ENCODE peak calls at places on chromosomes 6 and 20, in six cellular contexts. Y is sigmoid colon, K is GM12878, I is stomach, B is A549, G is ovary. Z is an unnamed sample.

GRCh38 chr6:110755411-110755834 is 59.8 kb downstream of the CDK19 start:
- DNase-seq in Y (no peak), K (no peak), I (no peak), B (no peak), G (no peak), Z (no peak)

GRCh38 chr20:6668546-6668945 is 98.9 kb upstream of the BMP2 start:
- DNase-seq in Y (no peak), K (no peak), I (no peak), B (no peak), G (no peak), Z (no peak)

GRCh38 chr6:41706876-41707564 is 28.4 kb downstream of the TFEB start:
- DNase-seq in Y (peak), K (no peak), I (no peak), B (no peak), G (peak), Z (no peak)

GRCh38 chr20:56748476-56749377 is 119.6 kb downstream of the TFAP2C start:
- DNase-seq in Y (no peak), K (no peak), I (no peak), B (no peak), G (no peak), Z (no peak)

GRCh38 chr6:136014454-136015421 is 163.2 kb downstream of the PDE7B start:
- DNase-seq in Y (no peak), K (no peak), I (no peak), B (peak), G (peak), Z (no peak)

GRCh38 chr20:22490287-22491187 is 93.8 kb downstream of the FOXA2 start:
- DNase-seq in Y (peak), K (no peak), I (peak), B (peak), G (no peak), Z (no peak)

GRCh38 chr20:11833825-11834224 is 83.9 kb upstream of the BTBD3 start:
- DNase-seq in Y (no peak), K (no peak), I (no peak), B (no peak), G (no peak), Z (no peak)

GRCh38 chr20:33578510-33578909 is 83.6 kb upstream of the C20orf144 start:
- DNase-seq in Y (no peak), K (no peak), I (no peak), B (no peak), G (no peak), Z (no peak)

GRCh38 chr20:19995220-19995863 is 21.8 kb upstream of the NAA20 start:
- DNase-seq in Y (no peak), K (no peak), I (no peak), B (peak), G (peak), Z (no peak)

GRCh38 chr6:100538086-100538485 is 73.4 kb upstream of the SIM1 start:
- DNase-seq in Y (no peak), K (no peak), I (no peak), B (no peak), G (no peak), Z (no peak)

GRCh38 chr6:165404703-165405102 is 95.3 kb upstream of the C6orf118 start:
- DNase-seq in Y (no peak), K (no peak), I (no peak), B (no peak), G (no peak), Z (no peak)

GRCh38 chr20:32626859-32627636 is 41.9 kb upstream of the NOL4L start:
- DNase-seq in Y (no peak), K (no peak), I (peak), B (no peak), G (no peak), Z (no peak)

GRCh38 chr6:35601331-35602132 is 87.2 kb downstream of the FKBP5 start:
- DNase-seq in Y (peak), K (no peak), I (peak), B (peak), G (peak), Z (no peak)

GRCh38 chr20:49586967-49587587 is 19.1 kb upstream of the PTGIS start:
- DNase-seq in Y (no peak), K (no peak), I (no peak), B (no peak), G (no peak), Z (no peak)

GRCh38 chr20:59005523-59006166 is 1.4 kb downstream of the CTSZ start:
- DNase-seq in Y (peak), K (no peak), I (no peak), B (no peak), G (no peak), Z (no peak)

GRCh38 chr6:135087803-135088202 is 33.2 kb upstream of the HBS1L start:
- DNase-seq in Y (no peak), K (no peak), I (no peak), B (no peak), G (no peak), Z (no peak)

GRCh38 chr20:7704021-7704420 is 236.2 kb downstream of the HAO1 start:
- DNase-seq in Y (no peak), K (no peak), I (no peak), B (no peak), G (no peak), Z (no peak)

GRCh38 chr20:63471719-63472158 is 716 bp downstream of the KCNQ2 start:
- DNase-seq in Y (no peak), K (no peak), I (no peak), B (no peak), G (no peak), Z (no peak)

GRCh38 chr6:139732451-139732850 is 358.0 kb upstream of the CITED2 start:
- DNase-seq in Y (peak), K (no peak), I (no peak), B (no peak), G (peak), Z (no peak)

GRCh38 chr6:169158182-169158573 is 95.5 kb downstream of the THBS2 start:
- DNase-seq in Y (peak), K (no peak), I (no peak), B (no peak), G (peak), Z (no peak)

GRCh38 chr20:10922941-10923340 is 249.1 kb upstream of the JAG1 start:
- DNase-seq in Y (no peak), K (no peak), I (no peak), B (no peak), G (no peak), Z (no peak)

GRCh38 chr6:106182455-106182854 is 96.3 kb downstream of the PRDM1 start:
- DNase-seq in Y (no peak), K (peak), I (no peak), B (no peak), G (no peak), Z (no peak)

GRCh38 chr20:1626528-1627192 is 6.9 kb upstream of the SIRPB1 start:
- DNase-seq in Y (no peak), K (no peak), I (no peak), B (no peak), G (no peak), Z (no peak)

GRCh38 chr20:14431568-14431967 is 94.2 kb upstream of the FLRT3 start:
- DNase-seq in Y (no peak), K (no peak), I (no peak), B (no peak), G (no peak), Z (no peak)

GRCh38 chr20:36060676-36061075 is 92.3 kb downstream of the CNBD2 start:
- DNase-seq in Y (no peak), K (no peak), I (no peak), B (no peak), G (no peak), Z (no peak)

GRCh38 chr6:136846046-136846445 is 23.7 kb downstream of the PEX7 start:
- DNase-seq in Y (no peak), K (no peak), I (peak), B (peak), G (peak), Z (peak)

GRCh38 chr6:35370124-35370741 is 27.9 kb downstream of the PPARD start:
- DNase-seq in Y (peak), K (no peak), I (peak), B (peak), G (peak), Z (peak)

GRCh38 chr20:20566523-20566922 is 145.9 kb downstream of the RALGAPA2 start:
- DNase-seq in Y (no peak), K (no peak), I (no peak), B (no peak), G (no peak), Z (no peak)

GRCh38 chr20:47280228-47280627 is 76.3 kb downstream of the ZMYND8 start:
- DNase-seq in Y (peak), K (no peak), I (no peak), B (no peak), G (no peak), Z (no peak)

GRCh38 chr6:93104195-93104817 is 315.1 kb downstream of the EPHA7 start:
- DNase-seq in Y (no peak), K (no peak), I (no peak), B (no peak), G (no peak), Z (no peak)

GRCh38 chr6:41960026-41960425 is 18.4 kb upstream of the CCND3 start:
- DNase-seq in Y (no peak), K (no peak), I (no peak), B (no peak), G (no peak), Z (no peak)

DNA sequence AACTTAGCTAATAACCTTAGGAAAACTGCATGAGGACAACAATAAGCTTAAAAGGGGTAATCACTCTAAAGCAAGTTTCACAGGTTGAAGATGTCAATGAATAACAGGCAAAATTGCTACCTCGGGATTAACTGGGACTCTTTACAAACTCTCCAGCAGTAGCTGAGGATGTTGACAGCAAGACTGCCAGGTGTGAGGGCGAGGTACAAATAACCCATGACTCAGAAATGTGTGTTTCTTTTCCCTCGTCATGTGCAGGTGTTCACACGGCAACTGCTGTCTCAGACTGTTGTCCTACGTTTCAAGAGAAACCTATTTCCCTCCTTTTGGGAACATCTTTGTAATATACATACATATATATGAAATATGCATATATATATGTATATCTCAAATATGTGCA is 15.9 kb downstream of the BCAS1 start:
- DNase-seq in Y (no peak), K (no peak), I (no peak), B (no peak), G (no peak), Z (no peak)
- TF ChIP-seq POLR2A in Y (no peak), K (no peak), I (no peak), B (no peak), G (no peak), Z (no peak)

DNA sequence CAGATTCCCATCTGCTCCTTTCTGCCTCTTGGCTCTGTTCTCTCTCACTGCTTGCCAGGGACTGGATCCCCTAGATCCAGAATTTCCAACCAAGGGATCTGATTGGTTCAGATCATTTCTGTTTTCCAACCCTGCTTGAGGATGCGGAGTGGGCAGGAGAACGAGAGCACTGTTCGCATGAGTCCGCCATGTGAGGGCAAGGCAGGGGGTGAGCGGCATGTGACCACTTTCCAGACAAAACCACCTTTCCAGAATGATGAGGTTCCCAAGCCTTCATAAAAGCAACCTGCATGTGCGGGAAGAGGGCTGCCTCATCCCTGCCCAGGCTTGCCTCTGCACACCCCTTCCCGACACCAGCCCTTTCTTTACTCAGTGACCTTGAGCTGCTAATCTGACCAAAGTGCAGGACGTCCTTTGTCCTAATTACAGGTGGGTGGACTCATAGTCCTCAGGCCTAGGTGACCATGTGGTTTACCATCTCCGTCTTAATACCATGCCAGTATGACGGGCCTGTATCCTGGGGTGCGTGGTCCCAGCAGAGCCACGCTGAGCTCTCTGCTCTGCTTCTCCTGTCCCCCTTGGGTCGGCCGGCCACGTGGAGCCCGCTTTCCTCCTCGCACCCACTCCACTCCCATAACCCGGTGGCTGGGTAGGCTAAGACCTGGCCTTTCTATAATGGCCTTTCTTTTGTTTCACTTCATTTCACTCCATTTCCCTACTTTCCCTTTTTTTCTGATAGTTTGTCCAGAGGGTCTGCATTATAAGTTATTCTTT is 14.4 kb downstream of the NQO2 start:
- DNase-seq in Y (no peak), K (no peak), I (no peak), B (no peak), G (no peak), Z (no peak)
- TF ChIP-seq POLR2A in Y (no peak), K (no peak), I (no peak), B (no peak), G (no peak), Z (no peak)

DNA sequence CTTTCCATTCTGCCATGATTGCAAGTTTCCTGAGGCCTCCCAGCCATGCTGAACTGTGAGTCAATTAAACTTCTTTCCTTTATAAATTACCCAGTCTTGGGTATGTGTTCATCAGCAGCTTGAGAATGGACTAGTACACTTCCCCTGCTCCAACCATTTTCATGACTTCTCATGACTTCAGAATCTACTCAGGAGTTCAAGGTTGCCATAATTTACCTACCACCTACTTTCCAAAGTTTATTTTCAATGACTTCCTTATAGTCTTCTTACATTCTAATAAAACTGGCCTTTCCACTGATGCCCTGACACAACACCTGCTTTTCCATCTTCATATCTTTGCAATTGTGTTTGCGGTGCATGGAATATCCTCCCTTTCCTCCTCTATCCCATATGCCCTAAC is 31.2 kb upstream of the PKIB start:
- DNase-seq in Y (no peak), K (no peak), I (no peak), B (no peak), G (no peak), Z (no peak)
- TF ChIP-seq POLR2A in Y (no peak), K (no peak), I (no peak), B (no peak), G (no peak), Z (no peak)

GRCh38 chr6:30216096-30216495 is 2.9 kb upstream of the TRIM26 start:
- DNase-seq in Y (no peak), K (no peak), I (no peak), B (no peak), G (no peak), Z (no peak)

GRCh38 chr6:30223339-30223738 is 10.1 kb upstream of the TRIM26 start:
- DNase-seq in Y (no peak), K (no peak), I (no peak), B (no peak), G (no peak), Z (no peak)

GRCh38 chr6:30213654-30213998 is 420 bp upstream of the TRIM26 start:
- DNase-seq in Y (no peak), K (no peak), I (no peak), B (no peak), G (no peak), Z (no peak)

GRCh38 chr6:30213999-30214982 is 1.1 kb upstream of the TRIM26 start:
- DNase-seq in Y (peak), K (peak), I (peak), B (peak), G (peak), Z (peak)

DNA sequence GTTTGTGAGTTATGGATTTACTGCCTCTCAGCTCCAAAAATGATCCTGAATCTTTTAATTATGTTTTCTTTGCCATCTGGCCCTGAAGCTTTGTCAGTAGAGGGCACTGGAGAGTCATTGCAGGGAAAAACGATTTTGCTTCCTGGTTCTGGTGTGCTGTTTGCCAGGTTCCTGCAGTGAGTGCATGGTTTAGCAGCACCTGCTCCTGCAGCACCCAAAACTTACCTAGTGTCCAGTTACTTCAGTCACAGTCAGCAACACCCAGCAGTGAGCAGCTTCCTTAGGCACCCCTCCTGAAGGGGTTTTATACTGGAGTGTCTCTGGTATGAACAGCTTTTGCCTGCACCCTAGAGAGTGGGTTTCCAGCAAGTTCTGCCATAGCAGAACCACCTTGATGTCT is 6.0 kb upstream of the TRIM26 start:
- DNase-seq in Y (no peak), K (peak), I (peak), B (peak), G (peak), Z (no peak)
- TF ChIP-seq POLR2A in Y (no peak), K (peak), I (no peak), B (no peak), G (no peak), Z (no peak)

GRCh38 chr20:37413354-37413753 is 67.4 kb downstream of the SRC start:
- DNase-seq in Y (no peak), K (no peak), I (no peak), B (no peak), G (no peak), Z (no peak)

GRCh38 chr20:37413023-37413334 is 67.0 kb downstream of the SRC start:
- DNase-seq in Y (no peak), K (no peak), I (no peak), B (no peak), G (no peak), Z (no peak)

GRCh38 chr20:37414133-37414532 is 68.2 kb downstream of the SRC start:
- DNase-seq in Y (no peak), K (no peak), I (no peak), B (no peak), G (no peak), Z (no peak)

GRCh38 chr20:37415118-37416085 is 69.5 kb downstream of the SRC start:
- DNase-seq in Y (no peak), K (no peak), I (no peak), B (no peak), G (no peak), Z (no peak)

DNA sequence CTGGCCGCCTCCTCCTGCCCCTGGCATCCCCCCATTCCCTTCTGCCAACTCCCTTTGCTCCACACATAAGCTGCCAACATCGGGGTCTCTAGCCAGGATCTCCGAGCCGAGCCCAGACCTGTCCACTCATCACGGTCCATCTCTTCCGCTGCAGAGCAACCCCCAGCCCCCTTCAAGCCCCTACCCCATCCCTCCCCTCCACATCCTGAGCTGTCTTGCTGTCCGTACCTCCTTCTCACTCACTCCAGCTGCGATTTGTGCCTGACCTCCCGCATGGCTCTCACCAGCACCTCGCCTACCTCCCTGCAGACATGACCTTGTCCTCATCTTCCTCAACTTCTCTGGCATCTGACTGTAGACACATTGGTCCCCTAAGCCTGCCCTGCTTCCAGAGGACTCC is 68.7 kb downstream of the SRC start:
- DNase-seq in Y (no peak), K (no peak), I (no peak), B (no peak), G (no peak), Z (no peak)
- TF ChIP-seq POLR2A in Y (no peak), K (no peak), I (no peak), B (no peak), G (no peak), Z (no peak)

DNA sequence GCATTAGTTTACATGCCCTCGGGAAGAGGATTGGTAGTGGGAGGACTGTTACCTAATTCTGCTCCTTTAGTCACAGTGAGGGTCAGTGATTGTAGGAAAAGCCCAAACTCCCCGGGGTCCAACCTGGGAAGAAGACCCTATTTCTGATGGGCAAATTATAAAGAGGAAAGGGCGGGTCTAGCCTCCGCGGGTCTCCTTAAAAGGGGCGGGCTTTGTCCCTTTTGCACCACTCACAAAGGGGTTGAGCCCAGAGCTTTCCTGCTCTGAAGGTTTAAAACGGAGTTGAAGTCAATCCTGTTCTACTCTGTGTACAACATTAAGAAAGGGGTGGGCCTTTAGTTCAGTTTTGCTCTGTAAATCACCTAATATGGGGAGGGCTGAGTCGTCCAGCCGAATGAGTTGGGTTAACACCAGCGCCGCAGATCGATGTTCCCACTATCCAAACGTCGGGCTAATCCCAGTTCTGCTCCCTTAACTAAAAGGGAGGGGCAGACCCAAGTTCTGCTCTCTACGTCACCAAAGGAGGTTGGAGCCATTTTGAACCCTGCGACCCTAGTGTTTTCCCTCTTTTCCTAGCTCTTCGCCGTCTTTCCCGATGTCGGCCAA is 920 bp upstream of the RNF5 start:
- DNase-seq in Y (peak), K (no peak), I (no peak), B (no peak), G (no peak), Z (no peak)
- TF ChIP-seq POLR2A in Y (peak), K (peak), I (no peak), B (peak), G (peak), Z (no peak)

GRCh38 chr20:4156411-4156810 is 141.1 kb upstream of the RNF24 start:
- DNase-seq in Y (no peak), K (no peak), I (peak), B (no peak), G (no peak), Z (no peak)

GRCh38 chr20:4153661-4154238 is 138.4 kb upstream of the RNF24 start:
- DNase-seq in Y (peak), K (no peak), I (no peak), B (no peak), G (no peak), Z (no peak)

GRCh38 chr20:4153251-4153650 is 137.9 kb upstream of the RNF24 start:
- DNase-seq in Y (peak), K (no peak), I (peak), B (no peak), G (no peak), Z (no peak)

GRCh38 chr20:4155953-4156352 is 140.6 kb upstream of the RNF24 start:
- DNase-seq in Y (no peak), K (no peak), I (no peak), B (no peak), G (no peak), Z (no peak)

GRCh38 chr20:4154958-4155411 is 139.6 kb upstream of the RNF24 start:
- DNase-seq in Y (peak), K (no peak), I (peak), B (peak), G (no peak), Z (no peak)
- TF ChIP-seq POLR2A in Y (no peak), K (no peak), I (no peak), B (no peak), G (no peak), Z (no peak)